ENCODE peak calls at places on chromosomes 11 and 22, in six cellular contexts. O, J, D, X, G and C are unnamed samples.

GRCh38 chr22:29145321-29146072 is 60.2 kb upstream of the EMID1 start:
- DNase-seq in O (no peak), J (no peak), D (no peak), X (no peak), G (no peak), C (no peak)

GRCh38 chr11:128208329-128209220 is 378.8 kb downstream of the ETS1 start:
- DNase-seq in O (no peak), J (no peak), D (peak; percentile 57), X (no peak), G (no peak), C (no peak)

GRCh38 chr11:47667135-47667534 is 24.8 kb upstream of the MTCH2 start:
- DNase-seq in O (no peak), J (no peak), D (no peak), X (no peak), G (no peak), C (no peak)

GRCh38 chr22:39360674-39361413 is 11.1 kb downstream of the SYNGR1 start:
- DNase-seq in O (no peak), J (no peak), D (no peak), X (no peak), G (no peak), C (peak; percentile 52)

GRCh38 chr11:131253142-131253884 is 117.1 kb upstream of the NTM start:
- DNase-seq in O (peak; percentile 49), J (no peak), D (no peak), X (no peak), G (no peak), C (peak; percentile 77)

GRCh38 chr22:40813912-40814315 is 5.2 kb downstream of the SLC25A17 start:
- DNase-seq in O (no peak), J (peak; percentile 50), D (no peak), X (no peak), G (no peak), C (no peak)

GRCh38 chr11:31817621-31818493 is 6.7 kb upstream of the PAX6 start:
- DNase-seq in O (no peak), J (no peak), D (no peak), X (no peak), G (no peak), C (no peak)

GRCh38 chr11:78339483-78339882 is 78.1 kb downstream of the GAB2 start:
- DNase-seq in O (no peak), J (peak; percentile 19), D (no peak), X (no peak), G (no peak), C (no peak)

GRCh38 chr11:43879789-43880639 is 617 bp upstream of the ALKBH3 start:
- DNase-seq in O (no peak), J (no peak), D (no peak), X (no peak), G (no peak), C (no peak)

GRCh38 chr11:129972596-129972995 is 30.0 kb downstream of the PRDM10 start:
- DNase-seq in O (no peak), J (no peak), D (no peak), X (no peak), G (no peak), C (peak; percentile 20)

GRCh38 chr11:95924414-95924760 is 480 bp upstream of the MTMR2 start:
- DNase-seq in O (no peak), J (no peak), D (no peak), X (no peak), G (peak; percentile 18), C (peak; percentile 13)

GRCh38 chr11:28965824-28966223 is 857.6 kb downstream of the METTL15 start:
- DNase-seq in O (no peak), J (no peak), D (no peak), X (no peak), G (no peak), C (no peak)

GRCh38 chr11:2264366-2265011 is 5.9 kb downstream of the ASCL2 start:
- DNase-seq in O (no peak), J (no peak), D (no peak), X (no peak), G (no peak), C (no peak)

GRCh38 chr11:117547188-117547831 is 219.7 kb downstream of the CEP164 start:
- DNase-seq in O (no peak), J (no peak), D (no peak), X (no peak), G (no peak), C (no peak)

GRCh38 chr11:1836011-1836945 is 1.5 kb downstream of the SYT8 start:
- DNase-seq in O (no peak), J (no peak), D (no peak), X (no peak), G (no peak), C (no peak)

GRCh38 chr11:70158201-70158600 is 44.9 kb upstream of the FADD start:
- DNase-seq in O (peak; percentile 19), J (peak; percentile 44), D (peak; percentile 13), X (no peak), G (peak; percentile 42), C (peak; percentile 48)

GRCh38 chr11:111776398-111777093 is 10.4 kb upstream of the PPP2R1B start:
- DNase-seq in O (no peak), J (no peak), D (no peak), X (peak; percentile 72), G (no peak), C (no peak)

GRCh38 chr11:96051820-96052219 is 127.9 kb upstream of the MTMR2 start:
- DNase-seq in O (no peak), J (no peak), D (no peak), X (peak; percentile 73), G (no peak), C (no peak)

GRCh38 chr11:95716266-95716665 is 73.3 kb downstream of the FAM76B start:
- DNase-seq in O (no peak), J (no peak), D (no peak), X (no peak), G (no peak), C (no peak)

GRCh38 chr22:41603873-41604332 is 14.3 kb upstream of the PMM1 start:
- DNase-seq in O (no peak), J (peak; percentile 56), D (no peak), X (peak; percentile 91), G (no peak), C (no peak)

GRCh38 chr11:71420455-71421241 is 27.5 kb downstream of the DHCR7 start:
- DNase-seq in O (peak; percentile 44), J (peak; percentile 66), D (peak; percentile 56), X (peak; percentile 25), G (peak; percentile 48), C (peak; percentile 78)

GRCh38 chr22:19818264-19819208 is 36.1 kb downstream of the GNB1L start:
- DNase-seq in O (no peak), J (no peak), D (no peak), X (no peak), G (no peak), C (no peak)

GRCh38 chr11:15266999-15267398 is 152.3 kb downstream of the INSC start:
- DNase-seq in O (no peak), J (no peak), D (no peak), X (no peak), G (no peak), C (no peak)

GRCh38 chr22:48889887-48890692 is 937.6 kb downstream of the BRD1 start:
- DNase-seq in O (no peak), J (no peak), D (no peak), X (no peak), G (no peak), C (no peak)

GRCh38 chr11:47394322-47395224 is 13.8 kb upstream of the SLC39A13 start:
- DNase-seq in O (no peak), J (peak; percentile 64), D (no peak), X (no peak), G (peak; percentile 38), C (no peak)

GRCh38 chr11:117337061-117337460 is 9.4 kb downstream of the CEP164 start:
- DNase-seq in O (no peak), J (no peak), D (no peak), X (no peak), G (no peak), C (no peak)

GRCh38 chr11:94938399-94939055 is 34.8 kb downstream of the CWC15 start:
- DNase-seq in O (no peak), J (no peak), D (no peak), X (no peak), G (no peak), C (no peak)

GRCh38 chr11:68325183-68325893 is 12.9 kb downstream of the LRP5 start:
- DNase-seq in O (no peak), J (no peak), D (no peak), X (no peak), G (no peak), C (no peak)

GRCh38 chr11:1656670-1657069 is 27.1 kb downstream of the KRTAP5-5 start:
- DNase-seq in O (no peak), J (no peak), D (no peak), X (no peak), G (no peak), C (no peak)

GRCh38 chr11:48094643-48095339 is 114.4 kb downstream of the PTPRJ start:
- DNase-seq in O (no peak), J (no peak), D (no peak), X (no peak), G (no peak), C (no peak)

DNA sequence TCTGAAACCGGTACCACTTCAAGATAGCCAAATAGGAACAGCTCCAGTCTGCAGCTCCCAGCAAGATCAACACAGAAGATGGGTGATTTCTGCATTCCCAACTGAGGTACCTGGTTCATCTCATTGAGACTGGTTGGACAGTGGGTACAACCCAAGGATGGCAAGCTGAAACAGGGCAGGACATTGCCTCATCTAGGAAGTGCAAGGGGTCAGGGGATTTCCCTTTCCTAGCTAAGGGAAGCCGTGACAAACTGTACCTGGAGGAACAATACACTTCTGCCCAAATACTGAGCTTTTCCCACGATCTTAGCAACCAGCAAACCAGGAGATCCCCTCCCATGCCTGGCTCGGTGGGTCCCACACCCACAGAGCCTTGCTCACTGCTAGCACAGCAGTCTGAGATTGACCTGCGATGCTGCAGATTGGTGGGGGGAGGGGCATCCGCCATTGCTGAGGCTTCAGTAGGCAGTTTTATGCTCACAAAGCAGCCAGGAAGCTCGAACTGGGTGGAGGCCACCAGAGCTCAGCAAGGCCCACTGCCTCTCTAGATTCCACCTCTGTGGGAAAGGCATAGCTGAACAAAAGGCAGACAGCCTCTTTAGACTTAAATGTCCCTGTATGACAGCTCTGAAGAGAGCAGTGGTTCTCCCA is 59.9 kb upstream of the C11orf58 start:
- DNase-seq in O (no peak), J (no peak), D (no peak), X (no peak), G (no peak), C (no peak)
- TF ChIP-seq ZNF274 in O (no peak), J (no peak), D (no peak), X (no peak), G (no peak), C (no peak)

GRCh38 chr11:107017433-107018227 is 646 bp downstream of the GUCY1A2 start:
- DNase-seq in O (no peak), J (peak; percentile 16), D (no peak), X (no peak), G (peak; percentile 2), C (peak; percentile 59)
- TF ChIP-seq YY1 in O (no peak), J (no peak), D (no peak), X (no peak), G (no peak), C (no peak)

GRCh38 chr11:57649826-57650738 is at the start of gene YPEL4:
- DNase-seq in O (no peak), J (peak; percentile 82), D (no peak), X (no peak), G (no peak), C (peak; percentile 82)
- TF ChIP-seq ZNF274 in O (no peak), J (no peak), D (no peak), X (no peak), G (no peak), C (no peak)

DNA sequence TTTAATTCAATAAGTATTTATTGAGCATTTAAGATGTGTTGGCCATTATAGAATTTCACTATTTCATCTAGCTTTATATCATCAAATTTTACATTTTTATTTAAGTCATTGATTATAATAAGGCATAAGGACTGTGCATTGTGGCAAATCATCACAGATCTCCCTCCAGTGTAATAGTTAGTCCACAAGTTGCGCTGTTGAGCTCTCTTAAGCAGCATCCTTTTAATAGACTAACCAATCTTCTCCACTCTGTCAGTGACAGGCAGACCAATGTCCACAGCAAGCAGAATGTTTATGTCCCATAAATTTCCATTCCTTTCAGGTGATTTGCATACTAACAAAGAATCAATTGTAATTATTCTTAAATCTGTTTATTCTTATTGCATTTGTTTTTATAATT is 595.3 kb upstream of the CCDC90B start:
- DNase-seq in O (no peak), J (no peak), D (no peak), X (no peak), G (no peak), C (no peak)
- TF ChIP-seq YY1 in O (no peak), J (no peak), D (no peak), X (no peak), G (no peak), C (no peak)